ENCODE peak calls at places on chromosome 7, in five cellular contexts. One of them, this sample, is unnamed.

GRCh38 chr7:143177374-143178119 is 5.7 kb upstream of the TAS2R39 start:
- DNase-seq in GM19239: no peak
- DNase-seq in epithelial cell of esophagus: no peak
- DNase-seq in C1 segment of cervical spinal cord: no peak
- DNase-seq in NCI-H446: no peak
- DNase-seq in this sample: no peak

GRCh38 chr7:116710764-116711452 is 38.9 kb downstream of the MET start:
- DNase-seq in NCI-H446: no peak
- DNase-seq in GM19239: no peak
- DNase-seq in C1 segment of cervical spinal cord: no peak
- DNase-seq in epithelial cell of esophagus: peak
- DNase-seq in this sample: no peak

GRCh38 chr7:93375603-93376002 is 143.4 kb downstream of the VPS50 start:
- DNase-seq in epithelial cell of esophagus: no peak
- DNase-seq in GM19239: no peak
- DNase-seq in C1 segment of cervical spinal cord: no peak
- DNase-seq in NCI-H446: no peak
- DNase-seq in this sample: no peak

GRCh38 chr7:30740417-30741181 is 11.3 kb upstream of the INMT start:
- DNase-seq in GM19239: peak
- DNase-seq in C1 segment of cervical spinal cord: peak
- DNase-seq in NCI-H446: peak
- DNase-seq in epithelial cell of esophagus: peak
- DNase-seq in this sample: peak

GRCh38 chr7:106613861-106614560 is 46.9 kb downstream of the CCDC71L start:
- DNase-seq in GM19239: no peak
- DNase-seq in C1 segment of cervical spinal cord: no peak
- DNase-seq in NCI-H446: no peak
- DNase-seq in epithelial cell of esophagus: no peak
- DNase-seq in this sample: no peak

GRCh38 chr7:94656925-94657731 is 1.2 kb upstream of the SGCE start:
- DNase-seq in epithelial cell of esophagus: peak
- DNase-seq in NCI-H446: peak
- DNase-seq in GM19239: no peak
- DNase-seq in C1 segment of cervical spinal cord: no peak
- DNase-seq in this sample: no peak

GRCh38 chr7:25351761-25352160 is 123.5 kb upstream of the NPVF start:
- DNase-seq in C1 segment of cervical spinal cord: no peak
- DNase-seq in GM19239: no peak
- DNase-seq in epithelial cell of esophagus: no peak
- DNase-seq in NCI-H446: no peak
- DNase-seq in this sample: no peak

GRCh38 chr7:27167170-27167505 is 1.8 kb upstream of the HOXA9 start:
- DNase-seq in GM19239: no peak
- DNase-seq in NCI-H446: no peak
- DNase-seq in epithelial cell of esophagus: no peak
- DNase-seq in C1 segment of cervical spinal cord: no peak
- DNase-seq in this sample: no peak

GRCh38 chr7:91286432-91286831 is 22.2 kb downstream of the FZD1 start:
- DNase-seq in epithelial cell of esophagus: no peak
- DNase-seq in C1 segment of cervical spinal cord: no peak
- DNase-seq in NCI-H446: peak
- DNase-seq in GM19239: no peak
- DNase-seq in this sample: no peak

GRCh38 chr7:116576350-116577319 is 51.8 kb downstream of the CAV1 start:
- DNase-seq in C1 segment of cervical spinal cord: no peak
- DNase-seq in GM19239: no peak
- DNase-seq in epithelial cell of esophagus: peak
- DNase-seq in NCI-H446: no peak
- DNase-seq in this sample: no peak

GRCh38 chr7:149171894-149172533 is 23.3 kb upstream of the ZNF282 start:
- DNase-seq in GM19239: no peak
- DNase-seq in C1 segment of cervical spinal cord: no peak
- DNase-seq in epithelial cell of esophagus: peak
- DNase-seq in NCI-H446: no peak
- DNase-seq in this sample: no peak

GRCh38 chr7:140304071-140304799 is 94.1 kb downstream of the SLC37A3 start:
- DNase-seq in epithelial cell of esophagus: peak
- DNase-seq in C1 segment of cervical spinal cord: no peak
- DNase-seq in NCI-H446: peak
- DNase-seq in GM19239: no peak
- DNase-seq in this sample: no peak

GRCh38 chr7:94182066-94182465 is 177.9 kb upstream of the BET1 start:
- DNase-seq in GM19239: no peak
- DNase-seq in C1 segment of cervical spinal cord: no peak
- DNase-seq in NCI-H446: no peak
- DNase-seq in epithelial cell of esophagus: peak
- DNase-seq in this sample: no peak